ENCODE peak calls at places on chromosomes 1 and 21, in seven cellular contexts. L is GM23338, B is foreskin keratinocyte, V is left lung, G is pancreas, O is A549, P is psoas muscle. J is an unnamed sample.
A peak's percentile ranks its signal among the peaks of the same experiment; 100 is the strongest.

GRCh38 chr1:150207278-150207971 is 28.5 kb downstream of the ANP32E start:
- ATAC-seq in L (no peak), B (no peak), V (no peak), G (peak; percentile 15), O (no peak), P (no peak), J (no peak)

GRCh38 chr1:183407961-183408360 is 10.2 kb downstream of the NMNAT2 start:
- ATAC-seq in L (no peak), B (no peak), V (no peak), G (no peak), O (no peak), P (no peak), J (no peak)

GRCh38 chr1:27668808-27669723 is 2.9 kb downstream of the IFI6 start:
- ATAC-seq in L (peak; percentile 75), B (peak; percentile 17), V (peak; percentile 37), G (peak; percentile 63), O (peak; percentile 59), P (peak; percentile 57), J (peak; percentile 24)

GRCh38 chr1:208163542-208163941 is 80.6 kb downstream of the PLXNA2 start:
- ATAC-seq in L (no peak), B (no peak), V (no peak), G (no peak), O (no peak), P (no peak), J (no peak)

GRCh38 chr1:63794354-63794753 is 20.5 kb downstream of the ROR1 start:
- ATAC-seq in L (peak; percentile 25), B (no peak), V (no peak), G (no peak), O (peak; percentile 51), P (no peak), J (no peak)

GRCh38 chr1:209427811-209428210 is 155.7 kb upstream of the CAMK1G start:
- ATAC-seq in L (peak; percentile 53), B (peak; percentile 28), V (no peak), G (no peak), O (no peak), P (no peak), J (no peak)

GRCh38 chr1:15207829-15208429 is 39.1 kb upstream of the FHAD1 start:
- ATAC-seq in L (no peak), B (no peak), V (peak; percentile 84), G (peak; percentile 46), O (no peak), P (no peak), J (no peak)

GRCh38 chr1:161706483-161707347 is at the start of gene FCRLA:
- ATAC-seq in L (no peak), B (peak; percentile 96), V (peak; percentile 52), G (no peak), O (no peak), P (peak; percentile 96), J (no peak)

GRCh38 chr1:169909499-169909898 is 15.8 kb upstream of the SCYL3 start:
- ATAC-seq in L (no peak), B (no peak), V (no peak), G (no peak), O (no peak), P (no peak), J (no peak)

GRCh38 chr1:35062518-35063196 is 16.5 kb upstream of the ZMYM1 start:
- ATAC-seq in L (no peak), B (no peak), V (no peak), G (no peak), O (peak; percentile 47), P (no peak), J (no peak)

GRCh38 chr1:116690809-116691323 is 23.3 kb upstream of the IGSF3 start:
- ATAC-seq in L (no peak), B (no peak), V (no peak), G (no peak), O (no peak), P (no peak), J (no peak)

GRCh38 chr1:203320546-203321272 is 15.4 kb downstream of the BTG2 start:
- ATAC-seq in L (peak; percentile 90), B (peak; percentile 63), V (peak; percentile 30), G (peak; percentile 61), O (no peak), P (peak; percentile 17), J (peak; percentile 35)
- H3K4me1 ChIP-seq in L (peaks cover 22% of the 10 kb centered on the region), B (peaks cover 10% of the 10 kb centered on the region), V (peaks cover 47% of the 10 kb centered on the region), G (peaks cover 37% of the 10 kb centered on the region), O (no peaks in the 10 kb centered on the region), P (peaks cover 14% of the 10 kb centered on the region), J (peaks cover 3% of the 10 kb centered on the region)

DNA sequence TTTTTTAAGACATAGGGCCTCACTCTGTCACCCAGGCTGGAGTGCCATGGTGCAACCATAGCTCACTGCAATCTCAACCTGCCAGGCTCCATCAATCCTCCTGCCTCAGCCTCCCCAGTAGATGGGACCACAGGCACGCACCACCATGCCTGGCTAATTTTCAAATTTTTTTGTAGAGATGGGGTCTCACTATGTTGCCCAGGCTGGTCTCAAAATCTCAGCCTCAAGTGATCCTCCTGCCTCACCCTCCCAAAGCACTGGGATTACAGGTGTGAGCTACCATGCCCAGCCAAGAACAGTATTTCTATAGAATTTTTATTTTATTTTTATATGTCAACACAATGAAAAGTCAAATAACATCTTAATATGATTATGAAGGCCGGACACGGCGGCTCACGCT is 10.9 kb downstream of the GNB1 start:
- ATAC-seq in L (no peak), B (no peak), V (no peak), G (no peak), O (no peak), P (no peak), J (no peak)
- H3K4me1 ChIP-seq in L (peaks cover 26% of the 10 kb centered on the region), B (peaks cover 6% of the 10 kb centered on the region), V (peaks cover 12% of the 10 kb centered on the region), G (peaks cover 8% of the 10 kb centered on the region), O (peaks cover 23% of the 10 kb centered on the region), P (peaks cover 55% of the 10 kb centered on the region), J (peaks cover 38% of the 10 kb centered on the region)

GRCh38 chr21:42941696-42942085 is 16.3 kb upstream of the ERVH48-1 start:
- ATAC-seq in L (no peak), B (no peak), V (no peak), G (no peak), O (no peak), P (no peak), J (no peak)
- H3K4me1 ChIP-seq in L (peaks cover 21% of the 10 kb centered on the region), B (peaks cover 5% of the 10 kb centered on the region), V (peaks cover 3% of the 10 kb centered on the region), G (peaks cover 10% of the 10 kb centered on the region), O (peaks cover 15% of the 10 kb centered on the region), P (peaks cover 13% of the 10 kb centered on the region), J (peaks cover 15% of the 10 kb centered on the region)

GRCh38 chr1:220335668-220336067 is 63.4 kb upstream of the RAB3GAP2 start:
- ATAC-seq in L (no peak), B (no peak), V (peak; percentile 97), G (peak; percentile 100), O (no peak), P (no peak), J (no peak)
- H3K4me1 ChIP-seq in L (peaks cover 28% of the 10 kb centered on the region), B (peaks cover 17% of the 10 kb centered on the region), V (no peaks in the 10 kb centered on the region), G (no peaks in the 10 kb centered on the region), O (no peaks in the 10 kb centered on the region), P (no peaks in the 10 kb centered on the region), J (no peaks in the 10 kb centered on the region)

GRCh38 chr1:235264327-235264726 is 63.7 kb downstream of the ARID4B start:
- ATAC-seq in L (no peak), B (no peak), V (no peak), G (peak; percentile 22), O (no peak), P (peak; percentile 54), J (no peak)

GRCh38 chr1:235262539-235262938 is 65.4 kb downstream of the ARID4B start:
- ATAC-seq in L (no peak), B (no peak), V (no peak), G (no peak), O (no peak), P (no peak), J (no peak)

GRCh38 chr1:235261243-235261642 is 66.7 kb downstream of the ARID4B start:
- ATAC-seq in L (peak; percentile 37), B (no peak), V (peak; percentile 78), G (no peak), O (no peak), P (no peak), J (no peak)

GRCh38 chr1:235254721-235255120 is 73.3 kb downstream of the ARID4B start:
- ATAC-seq in L (no peak), B (no peak), V (no peak), G (no peak), O (no peak), P (no peak), J (no peak)

GRCh38 chr1:235259133-235259778 is 68.7 kb downstream of the ARID4B start:
- ATAC-seq in L (no peak), B (no peak), V (peak; percentile 35), G (peak; percentile 92), O (peak; percentile 47), P (peak; percentile 36), J (no peak)
- H3K4me1 ChIP-seq in L (peaks cover 21% of the 10 kb centered on the region), B (no peaks in the 10 kb centered on the region), V (no peaks in the 10 kb centered on the region), G (peaks cover 21% of the 10 kb centered on the region), O (no peaks in the 10 kb centered on the region), P (peaks cover 11% of the 10 kb centered on the region), J (peaks cover 46% of the 10 kb centered on the region)